ENCODE peak calls at places on chromosomes 3 and 15, in five cellular contexts. V is germinal center; H is midbrain; R is stimulated activated CD8-positive, alpha-beta memory T cell treated with anti-CD3 and anti-CD28 coated beads, Interleukin-7, amount 100 ng/mL, for 1 hour; P is progenitor cell of endocrine pancreas. J is an unnamed sample.

GRCh38 chr3:142649996-142650693 is 54.0 kb downstream of the PLS1 start:
- DNase-seq in R (no peak), P (no peak), V (no peak), H (no peak), J (peak)

GRCh38 chr15:76931397-76932089 is at the start of gene RCN2:
- DNase-seq in V (peak), R (peak), H (peak), P (peak), J (peak)

GRCh38 chr15:100001405-100001804 is 268.2 kb upstream of the LYSMD4 start:
- DNase-seq in R (no peak), H (no peak), V (no peak), P (no peak), J (no peak)

GRCh38 chr3:13229291-13229949 is 156.2 kb upstream of the IQSEC1 start:
- DNase-seq in R (no peak), P (no peak), H (no peak), V (peak), J (peak)

GRCh38 chr3:55000546-55000945 is 72.7 kb upstream of the LRTM1 start:
- DNase-seq in P (no peak), V (no peak), R (no peak), H (no peak), J (no peak)

GRCh38 chr15:95247068-95247984 is 1016.0 kb downstream of the MCTP2 start:
- DNase-seq in R (no peak), H (no peak), V (no peak), P (no peak), J (no peak)

GRCh38 chr15:52078197-52078875 is 34.2 kb downstream of the BCL2L10 start:
- DNase-seq in P (no peak), V (no peak), H (no peak), R (no peak), J (no peak)

GRCh38 chr3:187739125-187739560 is 6.1 kb downstream of the BCL6 start:
- DNase-seq in P (no peak), V (peak), H (no peak), R (no peak), J (no peak)

GRCh38 chr3:97815149-97815917 is 6.5 kb upstream of the CRYBG3 start:
- DNase-seq in V (no peak), P (no peak), R (no peak), H (no peak), J (no peak)

J was measured in KBM-7.